ENCODE peak calls at places on chromosomes 2 and 18, in ten cellular contexts. B is stomach; W is A673; T is tibial artery; U is CD8-positive, alpha-beta T cell; D is ascending aorta; I is lung; F is Panc1; O is body of pancreas; K is effector memory CD4-positive, alpha-beta T cell. X is an unnamed sample.

GRCh38 chr2:229686122-229686919 is 28.0 kb downstream of the DNER start:
- DNase-seq in B (no peak), W (no peak), T (no peak), U (no peak), D (no peak), I (no peak), F (no peak), O (no peak), K (no peak), X (no peak)

GRCh38 chr18:22594155-22594690 is 176.5 kb upstream of the CTAGE1 start:
- DNase-seq in B (no peak), W (no peak), T (no peak), U (no peak), D (no peak), I (no peak), F (no peak), O (no peak), K (no peak), X (no peak)

GRCh38 chr2:239012936-239013669 is 165.2 kb downstream of the TWIST2 start:
- DNase-seq in B (peak; percentile 17), W (no peak), T (peak; percentile 56), U (no peak), D (no peak), I (no peak), F (no peak), O (no peak), K (no peak), X (peak; percentile 35)

GRCh38 chr18:32295604-32296003 is 105.8 kb downstream of the MEP1B start:
- DNase-seq in B (no peak), W (no peak), T (no peak), U (no peak), D (no peak), I (no peak), F (no peak), O (no peak), K (no peak), X (no peak)

GRCh38 chr2:121129692-121130091 is 155.3 kb downstream of the TFCP2L1 start:
- DNase-seq in B (no peak), W (no peak), T (no peak), U (no peak), D (no peak), I (no peak), F (no peak), O (no peak), K (no peak), X (no peak)

GRCh38 chr2:111145103-111145760 is 24.5 kb downstream of the BCL2L11 start:
- DNase-seq in B (no peak), W (no peak), T (no peak), U (no peak), D (no peak), I (no peak), F (no peak), O (no peak), K (no peak), X (no peak)

GRCh38 chr2:161995553-161996016 is 78.4 kb downstream of the DPP4 start:
- DNase-seq in B (no peak), W (no peak), T (no peak), U (no peak), D (no peak), I (no peak), F (no peak), O (no peak), K (no peak), X (no peak)

GRCh38 chr2:15313657-15314056 is 247.5 kb downstream of the NBAS start:
- DNase-seq in B (no peak), W (no peak), T (no peak), U (no peak), D (no peak), I (no peak), F (no peak), O (no peak), K (no peak), X (peak; percentile 83)

DNA sequence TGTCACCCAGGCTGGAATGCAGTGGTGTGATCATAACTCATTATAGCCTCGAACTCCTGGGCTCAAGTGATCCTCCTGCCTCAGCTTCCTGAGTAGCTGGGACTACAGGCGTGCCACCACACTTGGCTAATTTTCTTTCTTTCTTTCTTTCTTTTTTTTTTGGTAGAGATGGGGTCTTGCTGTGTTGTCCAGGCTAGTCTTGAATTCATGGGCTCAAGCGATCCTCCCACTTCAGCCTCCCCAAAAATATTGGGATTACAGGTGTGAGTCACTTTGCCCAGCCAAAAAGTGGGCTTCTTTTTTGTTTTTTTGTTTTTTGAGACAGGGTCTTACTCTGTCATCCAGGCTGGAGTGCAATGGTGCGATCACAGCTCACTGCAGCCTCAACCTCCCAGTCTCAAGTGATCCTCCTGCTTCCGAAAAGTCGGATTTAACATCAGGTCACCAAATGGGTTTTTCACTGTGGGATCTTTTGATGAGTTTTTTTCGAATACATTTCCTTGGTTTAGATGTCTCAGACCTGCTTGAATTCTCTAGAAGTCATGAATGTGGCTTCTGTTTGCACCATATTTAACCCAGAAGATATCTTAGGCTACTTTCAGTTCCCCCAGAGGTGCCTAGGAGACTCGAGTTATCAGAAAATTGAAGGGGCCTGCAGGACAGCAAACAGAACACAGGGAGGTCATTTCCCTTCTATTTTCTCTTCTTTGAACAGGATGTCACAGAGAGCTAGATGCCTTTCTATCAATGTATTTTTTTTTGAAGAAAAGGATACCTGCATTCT is 8.9 kb downstream of the RAB31 start:
- DNase-seq in B (no peak), W (no peak), T (no peak), U (no peak), D (no peak), I (no peak), F (no peak), O (no peak), K (no peak), X (no peak)
- H3K27ac ChIP-seq in B (no peak overlapping the region), W (no peak overlapping the region), T (no peak overlapping the region), U (no peak overlapping the region), D (no peak overlapping the region), I (no peak overlapping the region), F (peak overlapping the region; percentile 62), O (no peak overlapping the region), K (no peak overlapping the region), X (no peak overlapping the region)

GRCh38 chr2:207161247-207161646 is 4.5 kb downstream of the KLF7 start:
- DNase-seq in B (no peak), W (no peak), T (no peak), U (no peak), D (no peak), I (no peak), F (no peak), O (no peak), K (no peak), X (no peak)

GRCh38 chr2:207162319-207162718 is 3.4 kb downstream of the KLF7 start:
- DNase-seq in B (no peak), W (no peak), T (no peak), U (no peak), D (no peak), I (no peak), F (no peak), O (no peak), K (no peak), X (peak; percentile 62)

GRCh38 chr2:207160115-207160514 is 5.6 kb downstream of the KLF7 start:
- DNase-seq in B (no peak), W (no peak), T (no peak), U (no peak), D (no peak), I (no peak), F (no peak), O (no peak), K (no peak), X (no peak)

GRCh38 chr2:207163053-207163814 is 2.5 kb downstream of the KLF7 start:
- DNase-seq in B (peak; percentile 45), W (no peak), T (no peak), U (no peak), D (peak; percentile 12), I (no peak), F (no peak), O (peak; percentile 45), K (no peak), X (peak; percentile 86)

GRCh38 chr2:207161724-207162123 is 4.0 kb downstream of the KLF7 start:
- DNase-seq in B (no peak), W (no peak), T (no peak), U (no peak), D (no peak), I (no peak), F (no peak), O (no peak), K (no peak), X (no peak)
- H3K4me3 ChIP-seq in B (no peak overlapping the region), W (no peak overlapping the region), T (peak overlapping the region; percentile 90), U (no peak overlapping the region), D (peak overlapping the region; percentile 79), I (no peak overlapping the region), F (no peak overlapping the region), O (no peak overlapping the region), K (no peak overlapping the region), X (peak overlapping the region; percentile 82)

GRCh38 chr18:77129150-77129551 is 3.4 kb downstream of the MBP start:
- DNase-seq in B (no peak), W (no peak), T (no peak), U (no peak), D (no peak), I (no peak), F (no peak), O (no peak), K (no peak), X (no peak)

GRCh38 chr18:77123313-77124231 is 9.0 kb downstream of the MBP start:
- DNase-seq in B (no peak), W (no peak), T (no peak), U (no peak), D (no peak), I (no peak), F (no peak), O (no peak), K (no peak), X (no peak)

GRCh38 chr18:77119851-77120491 is 12.6 kb downstream of the MBP start:
- DNase-seq in B (no peak), W (no peak), T (no peak), U (no peak), D (no peak), I (no peak), F (no peak), O (no peak), K (no peak), X (no peak)

GRCh38 chr18:77127769-77128671 is 4.6 kb downstream of the MBP start:
- DNase-seq in B (no peak), W (no peak), T (no peak), U (no peak), D (peak; percentile 58), I (peak; percentile 53), F (peak; percentile 96), O (peak; percentile 68), K (peak; percentile 30), X (peak; percentile 79)

GRCh38 chr18:77124452-77124922 is 8.1 kb downstream of the MBP start:
- DNase-seq in B (no peak), W (peak; percentile 27), T (no peak), U (no peak), D (no peak), I (no peak), F (no peak), O (no peak), K (peak; percentile 48), X (peak; percentile 76)
- H3K27ac ChIP-seq in B (peak overlapping the region; percentile 18), W (no peak overlapping the region), T (no peak overlapping the region), U (peak overlapping the region; percentile 24), D (no peak overlapping the region), I (no peak overlapping the region), F (peak overlapping the region; percentile 97), O (no peak overlapping the region), K (peak overlapping the region; percentile 67), X (no peak overlapping the region)

GRCh38 chr2:86000938-86001312 is 104.8 kb downstream of the POLR1A start:
- DNase-seq in B (no peak), W (no peak), T (peak; percentile 15), U (no peak), D (no peak), I (no peak), F (no peak), O (no peak), K (no peak), X (no peak)

GRCh38 chr2:85997016-85997970 is 108.4 kb downstream of the POLR1A start:
- DNase-seq in B (no peak), W (no peak), T (peak; percentile 87), U (no peak), D (no peak), I (no peak), F (no peak), O (no peak), K (no peak), X (no peak)

GRCh38 chr2:85998071-85998991 is 107.4 kb downstream of the POLR1A start:
- DNase-seq in B (no peak), W (no peak), T (peak; percentile 87), U (no peak), D (no peak), I (peak; percentile 58), F (no peak), O (no peak), K (no peak), X (peak; percentile 80)

GRCh38 chr2:86000131-86000937 is 105.4 kb downstream of the POLR1A start:
- DNase-seq in B (no peak), W (peak; percentile 41), T (peak; percentile 64), U (no peak), D (no peak), I (no peak), F (no peak), O (no peak), K (no peak), X (no peak)

GRCh38 chr2:85999131-85999831 is 106.4 kb downstream of the POLR1A start:
- DNase-seq in B (no peak), W (peak; percentile 42), T (peak; percentile 65), U (peak; percentile 14), D (no peak), I (no peak), F (no peak), O (no peak), K (no peak), X (no peak)
- H3K4me3 ChIP-seq in B (no peak overlapping the region), W (no peak overlapping the region), T (peak overlapping the region; percentile 34), U (no peak overlapping the region), D (peak overlapping the region; percentile 37), I (no peak overlapping the region), F (no peak overlapping the region), O (no peak overlapping the region), K (no peak overlapping the region), X (peak overlapping the region; percentile 55)